ENCODE peak calls at places on chromosomes 12 and 14, in ten cellular contexts. T, E, N, M, Q, C, H, U, P and G are unnamed samples.

GRCh38 chr12:114888458-114888857 is 204.5 kb upstream of the TBX3 start:
- DNase-seq in T (no peak), E (no peak), N (no peak), M (peak), Q (no peak), C (no peak), H (no peak), U (peak), P (no peak), G (no peak)

GRCh38 chr14:68627050-68627867 is 165.6 kb downstream of the ZFP36L1 start:
- DNase-seq in T (no peak), E (no peak), N (no peak), M (peak), Q (no peak), C (no peak), H (no peak), U (no peak), P (no peak), G (no peak)

GRCh38 chr12:70418101-70418500 is 52.0 kb downstream of the KCNMB4 start:
- DNase-seq in T (no peak), E (no peak), N (no peak), M (peak), Q (no peak), C (peak), H (peak), U (peak), P (no peak), G (no peak)

GRCh38 chr14:68552597-68552996 is 240.3 kb downstream of the ZFP36L1 start:
- DNase-seq in T (no peak), E (peak), N (no peak), M (peak), Q (no peak), C (no peak), H (no peak), U (no peak), P (no peak), G (no peak)

GRCh38 chr14:100890044-100890443 is 13.5 kb downstream of the RTL1 start:
- DNase-seq in T (no peak), E (no peak), N (no peak), M (no peak), Q (no peak), C (no peak), H (no peak), U (no peak), P (no peak), G (no peak)

GRCh38 chr14:91352696-91353692 is 64.6 kb downstream of the CCDC88C start:
- DNase-seq in T (no peak), E (no peak), N (no peak), M (no peak), Q (no peak), C (no peak), H (no peak), U (no peak), P (no peak), G (no peak)

GRCh38 chr12:13970803-13971202 is 10.6 kb downstream of the GRIN2B start:
- DNase-seq in T (no peak), E (no peak), N (no peak), M (no peak), Q (no peak), C (no peak), H (no peak), U (no peak), P (no peak), G (no peak)

GRCh38 chr12:101018540-101018939 is 191.5 kb downstream of the SLC5A8 start:
- DNase-seq in T (no peak), E (no peak), N (no peak), M (peak), Q (no peak), C (no peak), H (peak), U (peak), P (no peak), G (no peak)

GRCh38 chr12:49624919-49625577 is 1.7 kb downstream of the PRPF40B start:
- DNase-seq in T (no peak), E (no peak), N (no peak), M (peak), Q (no peak), C (no peak), H (no peak), U (peak), P (no peak), G (no peak)

GRCh38 chr14:67857778-67858350 is 38.3 kb downstream of the RAD51B start:
- DNase-seq in T (no peak), E (no peak), N (no peak), M (no peak), Q (no peak), C (no peak), H (no peak), U (no peak), P (no peak), G (no peak)

GRCh38 chr12:132427999-132428871 is 61.7 kb upstream of the FBRSL1 start:
- DNase-seq in T (no peak), E (no peak), N (no peak), M (no peak), Q (no peak), C (no peak), H (no peak), U (no peak), P (no peak), G (no peak)

GRCh38 chr12:57846577-57847319 is at the start of gene CTDSP2:
- DNase-seq in T (peak), E (peak), N (peak), M (peak), Q (peak), C (peak), H (peak), U (peak), P (peak), G (peak)

GRCh38 chr14:29630566-29631160 is 297.0 kb downstream of the PRKD1 start:
- DNase-seq in T (no peak), E (no peak), N (no peak), M (no peak), Q (no peak), C (no peak), H (no peak), U (no peak), P (no peak), G (no peak)

GRCh38 chr14:87461704-87462103 is 531.3 kb downstream of the GALC start:
- DNase-seq in T (peak), E (no peak), N (peak), M (no peak), Q (no peak), C (no peak), H (no peak), U (no peak), P (no peak), G (no peak)

GRCh38 chr14:93793555-93793954 is 5.3 kb upstream of the PRIMA1 start:
- DNase-seq in T (no peak), E (no peak), N (no peak), M (no peak), Q (no peak), C (no peak), H (no peak), U (no peak), P (no peak), G (no peak)

GRCh38 chr12:69985656-69986055 is 160.6 kb downstream of the MYRFL start:
- DNase-seq in T (peak), E (peak), N (peak), M (no peak), Q (no peak), C (no peak), H (no peak), U (peak), P (peak), G (peak)

GRCh38 chr14:74275265-74275841 is 27.4 kb downstream of the ABCD4 start:
- DNase-seq in T (no peak), E (no peak), N (no peak), M (peak), Q (no peak), C (no peak), H (peak), U (peak), P (no peak), G (no peak)

GRCh38 chr14:24630872-24631477 is 3.0 kb downstream of the GZMB start:
- DNase-seq in T (no peak), E (no peak), N (peak), M (no peak), Q (no peak), C (no peak), H (peak), U (peak), P (no peak), G (no peak)

GRCh38 chr12:1912580-1913376 is 5.7 kb downstream of the CACNA2D4 start:
- DNase-seq in T (no peak), E (no peak), N (no peak), M (no peak), Q (no peak), C (peak), H (no peak), U (peak), P (no peak), G (no peak)

GRCh38 chr14:94135476-94135875 is 6.1 kb upstream of the IFI27L2 start:
- DNase-seq in T (no peak), E (no peak), N (no peak), M (no peak), Q (no peak), C (no peak), H (no peak), U (no peak), P (no peak), G (no peak)

GRCh38 chr12:47308672-47309071 is 228.9 kb upstream of the AMIGO2 start:
- DNase-seq in T (no peak), E (no peak), N (no peak), M (no peak), Q (no peak), C (no peak), H (no peak), U (no peak), P (no peak), G (no peak)

GRCh38 chr12:127803545-127803944 is 463.4 kb upstream of the TMEM132C start:
- DNase-seq in T (no peak), E (no peak), N (no peak), M (peak), Q (no peak), C (no peak), H (no peak), U (peak), P (no peak), G (no peak)

GRCh38 chr12:65171870-65172269 is 2.5 kb downstream of the LEMD3 start:
- DNase-seq in T (no peak), E (no peak), N (no peak), M (no peak), Q (no peak), C (no peak), H (no peak), U (peak), P (peak), G (no peak)

GRCh38 chr12:15774819-15775218 is 14.4 kb downstream of the EPS8 start:
- DNase-seq in T (no peak), E (no peak), N (peak), M (peak), Q (no peak), C (no peak), H (no peak), U (no peak), P (no peak), G (no peak)

GRCh38 chr14:105065280-105066228 is at the start of gene GPR132:
- DNase-seq in T (no peak), E (peak), N (no peak), M (peak), Q (peak), C (peak), H (no peak), U (no peak), P (peak), G (no peak)

GRCh38 chr14:57692671-57693070 is 173.2 kb downstream of the SLC35F4 start:
- DNase-seq in T (no peak), E (peak), N (no peak), M (peak), Q (no peak), C (no peak), H (peak), U (peak), P (peak), G (peak)

GRCh38 chr12:12726543-12727093 is 9.4 kb downstream of the CDKN1B start:
- DNase-seq in T (no peak), E (no peak), N (no peak), M (peak), Q (no peak), C (no peak), H (peak), U (peak), P (peak), G (no peak)

GRCh38 chr12:63010698-63011097 is 75.7 kb upstream of the PPM1H start:
- DNase-seq in T (no peak), E (no peak), N (no peak), M (no peak), Q (no peak), C (no peak), H (no peak), U (no peak), P (no peak), G (no peak)

GRCh38 chr12:19139795-19140194 is 10.3 kb downstream of the PLEKHA5 start:
- DNase-seq in T (no peak), E (no peak), N (no peak), M (peak), Q (no peak), C (no peak), H (no peak), U (peak), P (no peak), G (no peak)

GRCh38 chr12:108598553-108599250 is 818 bp upstream of the TMEM119 start:
- DNase-seq in T (no peak), E (no peak), N (no peak), M (no peak), Q (no peak), C (no peak), H (no peak), U (no peak), P (no peak), G (no peak)

GRCh38 chr12:43169115-43169681 is 382.8 kb downstream of the ADAMTS20 start:
- DNase-seq in T (no peak), E (no peak), N (no peak), M (no peak), Q (no peak), C (no peak), H (no peak), U (no peak), P (no peak), G (no peak)

GRCh38 chr14:96184737-96185136 is 19.9 kb upstream of the BDKRB2 start:
- DNase-seq in T (no peak), E (no peak), N (no peak), M (no peak), Q (no peak), C (no peak), H (no peak), U (no peak), P (no peak), G (no peak)

GRCh38 chr14:54603362-54603761 is 36.4 kb downstream of the SAMD4A start:
- DNase-seq in T (no peak), E (no peak), N (no peak), M (peak), Q (no peak), C (no peak), H (no peak), U (peak), P (no peak), G (no peak)

GRCh38 chr14:22262881-22263280 is 326.1 kb downstream of the DAD1 start:
- DNase-seq in T (no peak), E (no peak), N (no peak), M (no peak), Q (no peak), C (no peak), H (no peak), U (no peak), P (no peak), G (no peak)

GRCh38 chr12:75564398-75564797 is 53.0 kb upstream of the KRR1 start:
- DNase-seq in T (no peak), E (no peak), N (no peak), M (peak), Q (no peak), C (no peak), H (no peak), U (no peak), P (no peak), G (no peak)

GRCh38 chr12:95336387-95337067 is 118.9 kb downstream of the VEZT start:
- DNase-seq in T (peak), E (no peak), N (peak), M (peak), Q (no peak), C (no peak), H (peak), U (peak), P (no peak), G (peak)

GRCh38 chr14:21104448-21105060 is 3.7 kb downstream of the TMEM253 start:
- DNase-seq in T (peak), E (peak), N (peak), M (peak), Q (no peak), C (peak), H (no peak), U (peak), P (peak), G (peak)

GRCh38 chr14:90536511-90537191 is 139.8 kb downstream of the CALM1 start:
- DNase-seq in T (no peak), E (peak), N (no peak), M (peak), Q (no peak), C (no peak), H (no peak), U (no peak), P (no peak), G (no peak)

GRCh38 chr12:51819851-51820720 is 28.4 kb downstream of the FIGNL2 start:
- DNase-seq in T (no peak), E (no peak), N (no peak), M (peak), Q (peak), C (no peak), H (no peak), U (no peak), P (no peak), G (peak)